ENCODE peak calls at places on chromosomes 6 and 20, in eight cellular contexts. D is epithelial cell of proximal tubule, Z is heart left ventricle, O is left lung, F is neural progenitor cell, X is heart right ventricle, T is upper lobe of right lung, Y is HCT116. C is an unnamed sample.

GRCh38 chr6:103875221-103875620 is 984.5 kb downstream of the HACE1 start:
- DNase-seq in D (no peak), Z (no peak), O (no peak), F (no peak), X (no peak), T (no peak), Y (no peak), C (no peak)

GRCh38 chr6:157227202-157228166 is 95.8 kb downstream of the TMEM242 start:
- DNase-seq in D (no peak), Z (no peak), O (no peak), F (no peak), X (no peak), T (peak), Y (no peak), C (no peak)

GRCh38 chr6:24410622-24411021 is 7.9 kb downstream of the MRS2 start:
- DNase-seq in D (no peak), Z (no peak), O (no peak), F (no peak), X (no peak), T (no peak), Y (no peak), C (no peak)

GRCh38 chr6:109762769-109763450 is 71.8 kb downstream of the FIG4 start:
- DNase-seq in D (no peak), Z (no peak), O (no peak), F (no peak), X (no peak), T (no peak), Y (no peak), C (no peak)

GRCh38 chr20:63566395-63567131 is 7.5 kb downstream of the HELZ2 start:
- DNase-seq in D (no peak), Z (no peak), O (no peak), F (no peak), X (no peak), T (no peak), Y (no peak), C (no peak)

GRCh38 chr6:44301106-44301505 is 12.0 kb downstream of the AARS2 start:
- DNase-seq in D (no peak), Z (no peak), O (no peak), F (no peak), X (no peak), T (no peak), Y (no peak), C (no peak)

GRCh38 chr6:15132854-15133670 is 112.8 kb upstream of the JARID2 start:
- DNase-seq in D (peak), Z (no peak), O (peak), F (no peak), X (no peak), T (no peak), Y (peak), C (no peak)

GRCh38 chr6:11272491-11273192 is 40.2 kb upstream of the NEDD9 start:
- DNase-seq in D (no peak), Z (no peak), O (no peak), F (no peak), X (no peak), T (no peak), Y (no peak), C (no peak)

GRCh38 chr6:27127874-27128795 is 119.4 kb upstream of the PRSS16 start:
- DNase-seq in D (no peak), Z (no peak), O (no peak), F (no peak), X (no peak), T (no peak), Y (no peak), C (no peak)

GRCh38 chr6:25670793-25671513 is 18.9 kb downstream of the SCGN start:
- DNase-seq in D (no peak), Z (no peak), O (no peak), F (no peak), X (no peak), T (no peak), Y (peak), C (no peak)

GRCh38 chr6:87747646-87748045 is 45.6 kb upstream of the AKIRIN2 start:
- DNase-seq in D (no peak), Z (no peak), O (no peak), F (no peak), X (no peak), T (no peak), Y (no peak), C (no peak)

GRCh38 chr6:40349092-40349491 is 238.1 kb downstream of the LRFN2 start:
- DNase-seq in D (no peak), Z (peak), O (no peak), F (no peak), X (no peak), T (no peak), Y (no peak), C (no peak)

GRCh38 chr20:56343861-56344381 is 14.9 kb upstream of the FAM210B start:
- DNase-seq in D (no peak), Z (peak), O (no peak), F (peak), X (no peak), T (peak), Y (no peak), C (no peak)

GRCh38 chr6:113859349-113860164 is 2.4 kb downstream of the MARCKS start:
- DNase-seq in D (no peak), Z (peak), O (peak), F (peak), X (peak), T (peak), Y (no peak), C (no peak)

GRCh38 chr20:35601021-35601973 is 14.3 kb upstream of the SPAG4 start:
- DNase-seq in D (no peak), Z (peak), O (peak), F (peak), X (peak), T (peak), Y (no peak), C (peak)
- H3K4me3 ChIP-seq in D (peak), Z (peak), O (peak), F (peak), X (peak), T (peak), Y (no peak), C (no peak)

GRCh38 chr6:81075974-81076373 is 676.5 kb downstream of the TENT5A start:
- DNase-seq in D (no peak), Z (no peak), O (no peak), F (peak), X (no peak), T (no peak), Y (peak), C (no peak)
- TF ChIP-seq CTCF in D (peak), Z (peak), O (no peak), F (peak), X (peak), T (peak), Y (no peak), C (peak)

GRCh38 chr6:32940656-32941411 is at the start of gene HLA-DMB:
- DNase-seq in D (peak), Z (peak), O (peak), F (peak), X (peak), T (peak), Y (peak), C (peak)
- H3K4me3 ChIP-seq in D (peak), Z (peak), O (peak), F (peak), X (peak), T (peak), Y (peak), C (peak)

GRCh38 chr6:130734161-130734560 is 93.0 kb upstream of the SMLR1 start:
- DNase-seq in D (no peak), Z (no peak), O (no peak), F (no peak), X (no peak), T (no peak), Y (no peak), C (no peak)
- TF ChIP-seq CTCF in D (no peak), Z (no peak), O (no peak), F (no peak), X (no peak), T (no peak), Y (no peak), C (no peak)

GRCh38 chr6:81748946-81749345 is 3.5 kb downstream of the TENT5A start:
- DNase-seq in D (no peak), Z (no peak), O (no peak), F (no peak), X (no peak), T (no peak), Y (no peak), C (no peak)
- H3K4me3 ChIP-seq in D (no peak), Z (peak), O (no peak), F (no peak), X (peak), T (peak), Y (no peak), C (no peak)

GRCh38 chr6:30917487-30917886 is 3.4 kb downstream of the VARS2 start:
- DNase-seq in D (no peak), Z (no peak), O (no peak), F (no peak), X (no peak), T (no peak), Y (no peak), C (no peak)
- TF ChIP-seq CTCF in D (no peak), Z (no peak), O (no peak), F (no peak), X (no peak), T (no peak), Y (no peak), C (no peak)

DNA sequence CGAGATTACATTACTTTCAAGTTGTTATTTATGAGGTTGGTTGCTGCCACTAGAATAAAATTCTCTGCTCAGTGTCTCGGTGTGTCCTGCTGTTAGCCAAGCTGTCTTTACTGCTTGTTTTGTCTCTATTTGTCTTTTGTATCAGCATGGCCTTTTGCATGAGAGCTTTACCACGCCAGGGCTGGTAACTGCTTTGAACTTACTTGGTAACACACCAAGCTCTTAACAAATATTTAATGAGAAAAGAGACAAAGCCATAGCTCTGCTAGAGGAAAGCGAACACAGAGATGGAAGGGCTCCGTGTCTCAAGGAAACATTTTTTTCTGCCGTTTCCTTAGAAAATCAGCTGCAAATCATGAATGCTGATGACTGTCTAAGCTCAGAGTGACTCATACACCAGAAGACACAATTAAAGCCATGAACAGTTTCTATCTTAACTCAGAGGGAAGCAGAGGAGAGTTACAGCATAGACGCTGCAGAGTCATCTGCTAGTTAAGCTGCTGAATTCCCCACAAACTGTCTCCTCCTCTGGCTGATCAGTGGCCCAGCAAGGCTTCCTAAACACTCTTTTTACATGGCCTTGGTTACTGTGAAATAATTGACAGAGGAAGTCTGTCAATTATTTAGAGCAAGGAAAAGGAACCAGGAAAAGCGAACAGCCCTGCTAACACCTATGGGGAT is 44.8 kb downstream of the AGPAT4 start:
- DNase-seq in D (peak), Z (no peak), O (no peak), F (peak), X (no peak), T (no peak), Y (no peak), C (peak)
- H3K4me3 ChIP-seq in D (peak), Z (no peak), O (no peak), F (no peak), X (no peak), T (no peak), Y (no peak), C (no peak)

DNA sequence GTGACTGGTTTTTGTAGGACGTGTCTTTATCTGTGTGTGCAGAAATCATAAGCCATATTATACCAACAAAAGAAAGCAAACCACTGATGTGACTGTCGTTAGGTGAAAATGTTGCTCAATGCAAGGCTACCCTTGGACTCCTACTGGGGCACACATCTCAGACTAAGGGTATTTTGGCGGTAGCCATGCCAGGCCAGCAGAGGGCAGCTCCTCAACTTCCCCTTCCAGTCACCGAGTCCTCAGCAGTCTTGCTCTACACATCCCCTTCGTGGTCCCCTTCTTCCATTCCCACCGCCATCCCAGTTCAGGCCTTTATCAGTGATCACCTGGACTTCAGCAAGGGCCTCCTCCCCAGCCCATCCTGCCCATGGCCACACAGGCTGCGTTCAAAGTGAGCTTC is 113.7 kb upstream of the GGTLC1 start:
- DNase-seq in D (no peak), Z (no peak), O (no peak), F (peak), X (no peak), T (no peak), Y (no peak), C (no peak)
- TF ChIP-seq CTCF in D (peak), Z (peak), O (peak), F (peak), X (peak), T (peak), Y (no peak), C (peak)